ENCODE peak calls at places on chromosomes 6 and 20, in four cellular contexts. One of them, this sample, is unnamed.

GRCh38 chr6:155985660-155986138 is 530.1 kb upstream of the NOX3 start:
- DNase-seq in adrenal gland: no peak
- DNase-seq in astrocyte: no peak
- DNase-seq in GM23338: no peak
- DNase-seq in this sample: no peak

GRCh38 chr6:3001773-3002293 is 2.1 kb downstream of the NQO2 start:
- DNase-seq in adrenal gland: no peak
- DNase-seq in astrocyte: peak; percentile 53
- DNase-seq in GM23338: peak; percentile 88
- DNase-seq in this sample: peak; percentile 56

GRCh38 chr6:36120979-36121706 is 9.2 kb upstream of the MAPK13 start:
- DNase-seq in adrenal gland: peak; percentile 70
- DNase-seq in astrocyte: no peak
- DNase-seq in GM23338: peak; percentile 34
- DNase-seq in this sample: peak; percentile 75

GRCh38 chr6:97594834-97595233 is 311.8 kb upstream of the MMS22L start:
- DNase-seq in adrenal gland: no peak
- DNase-seq in astrocyte: peak; percentile 82
- DNase-seq in GM23338: no peak
- DNase-seq in this sample: no peak

GRCh38 chr20:19911810-19912382 is 105.3 kb upstream of the NAA20 start:
- DNase-seq in adrenal gland: no peak
- DNase-seq in astrocyte: no peak
- DNase-seq in GM23338: no peak
- DNase-seq in this sample: no peak

GRCh38 chr6:95244749-95245148 is 332.6 kb upstream of the MANEA start:
- DNase-seq in adrenal gland: no peak
- DNase-seq in astrocyte: no peak
- DNase-seq in GM23338: no peak
- DNase-seq in this sample: no peak

GRCh38 chr20:53926428-53927028 is 143.9 kb downstream of the BCAS1 start:
- DNase-seq in adrenal gland: no peak
- DNase-seq in astrocyte: peak; percentile 99
- DNase-seq in GM23338: no peak
- DNase-seq in this sample: no peak

GRCh38 chr6:148890091-148890490 is 143.3 kb downstream of the UST start:
- DNase-seq in adrenal gland: no peak
- DNase-seq in astrocyte: no peak
- DNase-seq in GM23338: no peak
- DNase-seq in this sample: no peak

GRCh38 chr6:41306187-41306854 is 19.8 kb upstream of the TREM1 start:
- DNase-seq in adrenal gland: peak; percentile 39
- DNase-seq in astrocyte: peak; percentile 10
- DNase-seq in GM23338: peak; percentile 85
- DNase-seq in this sample: no peak

GRCh38 chr6:2623348-2623747 is 127.4 kb downstream of the MYLK4 start:
- DNase-seq in adrenal gland: no peak
- DNase-seq in astrocyte: no peak
- DNase-seq in GM23338: peak; percentile 27
- DNase-seq in this sample: no peak

GRCh38 chr6:148445116-148445515 is 102.5 kb downstream of the SASH1 start:
- DNase-seq in adrenal gland: no peak
- DNase-seq in astrocyte: no peak
- DNase-seq in GM23338: no peak
- DNase-seq in this sample: no peak

GRCh38 chr6:43608783-43609182 is 20.3 kb downstream of the GTPBP2 start:
- DNase-seq in adrenal gland: no peak
- DNase-seq in astrocyte: no peak
- DNase-seq in GM23338: no peak
- DNase-seq in this sample: no peak

GRCh38 chr6:165298426-165298825 is 11.0 kb downstream of the C6orf118 start:
- DNase-seq in adrenal gland: no peak
- DNase-seq in astrocyte: no peak
- DNase-seq in GM23338: no peak
- DNase-seq in this sample: no peak

GRCh38 chr6:156359912-156360311 is 417.3 kb upstream of the ARID1B start:
- DNase-seq in adrenal gland: no peak
- DNase-seq in astrocyte: no peak
- DNase-seq in GM23338: peak; percentile 86
- DNase-seq in this sample: no peak

GRCh38 chr6:167768471-167769215 is 58.1 kb upstream of the AFDN start:
- DNase-seq in adrenal gland: no peak
- DNase-seq in astrocyte: no peak
- DNase-seq in GM23338: no peak
- DNase-seq in this sample: no peak

GRCh38 chr20:35597186-35597585 is 18.4 kb upstream of the SPAG4 start:
- DNase-seq in adrenal gland: no peak
- DNase-seq in astrocyte: no peak
- DNase-seq in GM23338: no peak
- DNase-seq in this sample: no peak
- H3K4me1 ChIP-seq in adrenal gland: peaks cover 15% of the 10 kb centered on the region
- H3K4me1 ChIP-seq in astrocyte: peaks cover 11% of the 10 kb centered on the region
- H3K4me1 ChIP-seq in GM23338: no peaks in the 10 kb centered on the region
- H3K4me1 ChIP-seq in this sample: peaks cover 15% of the 10 kb centered on the region

GRCh38 chr6:87919416-87919815 is 128.2 kb upstream of the SPACA1 start:
- DNase-seq in adrenal gland: no peak
- DNase-seq in astrocyte: no peak
- DNase-seq in GM23338: no peak
- DNase-seq in this sample: no peak

GRCh38 chr6:87919001-87919400 is 128.6 kb upstream of the SPACA1 start:
- DNase-seq in adrenal gland: no peak
- DNase-seq in astrocyte: no peak
- DNase-seq in GM23338: no peak
- DNase-seq in this sample: no peak

GRCh38 chr6:87921034-87921433 is 126.6 kb upstream of the SPACA1 start:
- DNase-seq in adrenal gland: no peak
- DNase-seq in astrocyte: no peak
- DNase-seq in GM23338: no peak
- DNase-seq in this sample: no peak

GRCh38 chr6:87918461-87918941 is 129.1 kb upstream of the SPACA1 start:
- DNase-seq in adrenal gland: no peak
- DNase-seq in astrocyte: peak; percentile 30
- DNase-seq in GM23338: peak; percentile 4
- DNase-seq in this sample: no peak

DNA sequence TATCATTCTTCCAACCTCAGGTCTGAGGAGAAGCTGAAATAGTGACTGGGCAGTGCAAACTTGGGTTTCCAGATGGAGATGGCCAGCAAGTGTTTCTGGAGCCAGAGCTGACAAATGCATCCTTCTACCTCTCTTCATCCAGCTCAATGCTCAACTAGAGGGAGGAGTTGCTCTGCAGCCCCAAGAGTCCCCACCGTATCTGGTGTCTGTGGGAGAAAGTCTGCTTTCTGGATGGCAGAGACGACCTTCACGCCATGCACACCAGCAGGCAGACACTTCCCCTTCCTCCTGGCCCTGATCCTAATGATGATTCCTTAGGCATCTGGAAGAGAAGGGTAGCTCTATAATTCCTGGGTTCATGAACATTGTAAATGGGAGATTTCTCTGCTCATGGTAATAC is 127.4 kb upstream of the SPACA1 start:
- DNase-seq in adrenal gland: no peak
- DNase-seq in astrocyte: no peak
- DNase-seq in GM23338: no peak
- DNase-seq in this sample: no peak
- H3K4me1 ChIP-seq in adrenal gland: no peaks in the 10 kb centered on the region
- H3K4me1 ChIP-seq in astrocyte: peaks cover 6% of the 10 kb centered on the region
- H3K4me1 ChIP-seq in GM23338: peaks cover 9% of the 10 kb centered on the region
- H3K4me1 ChIP-seq in this sample: no peaks in the 10 kb centered on the region

GRCh38 chr6:143739341-143739851 is 61.6 kb downstream of the PHACTR2 start:
- DNase-seq in adrenal gland: no peak
- DNase-seq in astrocyte: no peak
- DNase-seq in GM23338: no peak
- DNase-seq in this sample: no peak
- H3K4me1 ChIP-seq in adrenal gland: peaks cover 38% of the 10 kb centered on the region
- H3K4me1 ChIP-seq in astrocyte: peaks cover 16% of the 10 kb centered on the region
- H3K4me1 ChIP-seq in GM23338: peaks cover 43% of the 10 kb centered on the region
- H3K4me1 ChIP-seq in this sample: peaks cover 6% of the 10 kb centered on the region

GRCh38 chr6:32192608-32193039 is at the start of gene GPSM3:
- DNase-seq in adrenal gland: no peak
- DNase-seq in astrocyte: no peak
- DNase-seq in GM23338: peak; percentile 85
- DNase-seq in this sample: peak; percentile 60

GRCh38 chr6:32190054-32190945 is at the start of gene PBX2:
- DNase-seq in adrenal gland: peak; percentile 93
- DNase-seq in astrocyte: peak; percentile 84
- DNase-seq in GM23338: peak; percentile 93
- DNase-seq in this sample: peak; percentile 76

GRCh38 chr6:32191696-32192607 is 491 bp downstream of the GPSM3 start:
- DNase-seq in adrenal gland: no peak
- DNase-seq in astrocyte: no peak
- DNase-seq in GM23338: no peak
- DNase-seq in this sample: no peak

GRCh38 chr6:32189742-32190053 is 304 bp downstream of the PBX2 start:
- DNase-seq in adrenal gland: peak; percentile 70
- DNase-seq in astrocyte: no peak
- DNase-seq in GM23338: no peak
- DNase-seq in this sample: no peak

GRCh38 chr6:32190946-32191677 is 1.1 kb upstream of the PBX2 start:
- DNase-seq in adrenal gland: no peak
- DNase-seq in astrocyte: no peak
- DNase-seq in GM23338: no peak
- DNase-seq in this sample: no peak
- H3K4me1 ChIP-seq in adrenal gland: peaks cover 16% of the 10 kb centered on the region
- H3K4me1 ChIP-seq in astrocyte: peaks cover 29% of the 10 kb centered on the region
- H3K4me1 ChIP-seq in GM23338: peaks cover 51% of the 10 kb centered on the region
- H3K4me1 ChIP-seq in this sample: peaks cover 58% of the 10 kb centered on the region